ENCODE peak calls at places on chromosomes 3 and 15, in five cellular contexts. H, R, F, S and W are unnamed samples.

GRCh38 chr3:48591436-48591835 is 3.7 kb downstream of the COL7A1 start:
- DNase-seq in H (no peak), R (no peak), F (no peak), S (no peak), W (no peak)

GRCh38 chr15:59885832-59886231 is 118.3 kb upstream of the FOXB1 start:
- DNase-seq in H (peak), R (no peak), F (no peak), S (no peak), W (no peak)

GRCh38 chr3:77773084-77773483 is 733.2 kb downstream of the ROBO2 start:
- DNase-seq in H (no peak), R (no peak), F (no peak), S (no peak), W (no peak)

GRCh38 chr3:121957674-121958419 is 63.6 kb downstream of the SLC15A2 start:
- DNase-seq in H (no peak), R (no peak), F (peak), S (no peak), W (no peak)

GRCh38 chr15:80561500-80561899 is 133.6 kb upstream of the ABHD17C start:
- DNase-seq in H (peak), R (no peak), F (no peak), S (no peak), W (no peak)

GRCh38 chr15:67038721-67039120 is 26.7 kb upstream of the SMAD3 start:
- DNase-seq in H (no peak), R (no peak), F (no peak), S (no peak), W (no peak)

GRCh38 chr15:65827065-65827464 is 35.0 kb upstream of the DENND4A start:
- DNase-seq in H (no peak), R (no peak), F (no peak), S (no peak), W (no peak)

GRCh38 chr3:14810070-14810732 is 8.6 kb upstream of the FGD5 start:
- DNase-seq in H (peak), R (peak), F (no peak), S (no peak), W (peak)

GRCh38 chr15:89783111-89783860 is 7.2 kb downstream of the MESP2 start:
- DNase-seq in H (peak), R (no peak), F (no peak), S (peak), W (no peak)

GRCh38 chr3:18124501-18124900 is 300.6 kb downstream of the SATB1 start:
- DNase-seq in H (peak), R (no peak), F (no peak), S (no peak), W (no peak)

GRCh38 chr3:55191911-55192787 is 264.3 kb upstream of the LRTM1 start:
- DNase-seq in H (peak), R (no peak), F (no peak), S (no peak), W (no peak)

GRCh38 chr15:25250011-25250596 is 188.7 kb downstream of the UBE3A start:
- DNase-seq in H (no peak), R (peak), F (peak), S (peak), W (peak)

GRCh38 chr15:62135532-62136134 is 29.5 kb downstream of the C2CD4B start:
- DNase-seq in H (peak), R (peak), F (peak), S (no peak), W (no peak)

GRCh38 chr3:149620291-149621020 is 37.4 kb downstream of the WWTR1 start:
- DNase-seq in H (peak), R (no peak), F (no peak), S (no peak), W (no peak)

GRCh38 chr15:68417897-68418296 is 14.1 kb downstream of the ITGA11 start:
- DNase-seq in H (peak), R (peak), F (no peak), S (no peak), W (no peak)

GRCh38 chr15:38665586-38665985 is 101.0 kb upstream of the RASGRP1 start:
- DNase-seq in H (no peak), R (no peak), F (no peak), S (no peak), W (no peak)

GRCh38 chr3:117626577-117626976 is 917.0 kb downstream of the TUSC7 start:
- DNase-seq in H (no peak), R (no peak), F (no peak), S (no peak), W (no peak)

GRCh38 chr3:46923559-46924350 is 46.2 kb downstream of the PTH1R start:
- DNase-seq in H (peak), R (peak), F (peak), S (peak), W (peak)

DNA sequence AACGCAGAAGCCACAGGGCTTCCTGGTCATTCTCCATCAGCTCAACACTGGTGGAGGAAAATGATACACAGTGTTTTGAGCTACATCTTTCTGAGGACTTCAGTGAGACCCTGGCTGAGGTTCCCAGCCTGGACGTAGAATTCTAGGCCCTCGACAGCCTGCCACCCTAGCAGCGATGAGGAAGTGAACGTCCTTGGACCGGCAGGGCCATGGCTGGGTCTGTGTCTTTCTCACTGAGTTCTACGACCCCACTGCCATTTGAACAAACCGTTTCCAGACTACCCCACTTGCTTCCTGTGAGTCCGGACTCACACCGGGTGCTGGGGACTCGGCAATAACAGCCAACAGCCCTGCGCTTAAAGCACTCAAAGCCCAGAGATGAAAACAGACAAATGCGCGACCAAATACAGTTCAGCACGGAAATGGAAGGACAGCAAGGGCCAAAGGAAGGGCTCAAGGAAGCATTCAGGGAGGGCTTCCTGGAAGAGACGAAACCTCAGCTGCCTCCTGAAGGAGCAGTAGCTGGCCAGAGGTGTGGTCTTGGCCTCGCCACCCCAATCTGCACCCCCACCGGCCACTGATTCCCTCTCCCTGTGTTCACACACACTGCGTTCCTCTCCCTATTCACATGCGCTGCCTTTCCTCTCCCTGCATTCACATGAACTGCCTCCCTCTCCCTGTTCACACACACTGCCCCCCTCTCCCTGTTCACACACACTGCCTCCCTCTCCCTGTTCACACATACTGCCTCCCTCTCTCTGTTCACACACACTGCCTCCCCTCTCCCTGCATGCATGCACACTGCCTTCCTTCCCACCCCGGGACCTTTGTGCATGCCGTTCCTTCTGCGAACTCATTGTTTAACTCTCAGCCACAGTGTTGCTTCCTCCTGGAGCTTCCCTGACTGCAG is 136.3 kb upstream of the PRR20G start:
- DNase-seq in H (no peak), R (no peak), F (peak), S (no peak), W (no peak)
- H3K27ac ChIP-seq in H (no peak), R (no peak), F (no peak), S (no peak), W (no peak)

GRCh38 chr3:49869525-49870126 is at the start of gene CAMKV:
- DNase-seq in H (peak), R (no peak), F (no peak), S (no peak), W (no peak)
- H3K4me3 ChIP-seq in H (no peak), R (no peak), F (no peak), S (peak), W (peak)

DNA sequence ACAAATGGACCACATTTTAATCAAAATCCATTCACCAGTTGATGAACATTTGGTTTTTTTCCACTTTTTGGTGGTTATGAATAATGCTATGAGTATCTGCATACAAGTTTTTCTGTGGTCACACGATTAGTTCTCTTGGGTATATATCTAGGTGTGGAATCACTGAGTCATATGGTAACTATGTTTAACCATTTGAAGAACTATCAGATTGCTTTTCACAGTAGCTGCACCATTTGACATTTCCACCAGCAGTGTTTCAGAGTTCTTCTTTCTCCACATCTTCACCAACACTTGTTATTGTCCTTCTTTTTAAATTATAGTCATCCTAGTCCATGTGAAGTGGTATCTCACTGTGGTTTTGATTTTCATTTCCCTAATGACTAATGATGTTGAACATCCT is 33.3 kb upstream of the ATG7 start:
- DNase-seq in H (peak), R (no peak), F (no peak), S (no peak), W (no peak)
- H3K27ac ChIP-seq in H (peak), R (no peak), F (no peak), S (no peak), W (no peak)

GRCh38 chr3:51384730-51385473 is at the start of gene MANF:
- DNase-seq in H (peak), R (peak), F (peak), S (peak), W (peak)

GRCh38 chr3:51384145-51384729 is 854 bp upstream of the MANF start:
- DNase-seq in H (peak), R (peak), F (peak), S (no peak), W (no peak)

GRCh38 chr3:51382076-51382745 is 2.9 kb upstream of the MANF start:
- DNase-seq in H (no peak), R (no peak), F (no peak), S (peak), W (no peak)

GRCh38 chr3:51381333-51381705 is 3.8 kb upstream of the MANF start:
- DNase-seq in H (no peak), R (no peak), F (no peak), S (no peak), W (no peak)

DNA sequence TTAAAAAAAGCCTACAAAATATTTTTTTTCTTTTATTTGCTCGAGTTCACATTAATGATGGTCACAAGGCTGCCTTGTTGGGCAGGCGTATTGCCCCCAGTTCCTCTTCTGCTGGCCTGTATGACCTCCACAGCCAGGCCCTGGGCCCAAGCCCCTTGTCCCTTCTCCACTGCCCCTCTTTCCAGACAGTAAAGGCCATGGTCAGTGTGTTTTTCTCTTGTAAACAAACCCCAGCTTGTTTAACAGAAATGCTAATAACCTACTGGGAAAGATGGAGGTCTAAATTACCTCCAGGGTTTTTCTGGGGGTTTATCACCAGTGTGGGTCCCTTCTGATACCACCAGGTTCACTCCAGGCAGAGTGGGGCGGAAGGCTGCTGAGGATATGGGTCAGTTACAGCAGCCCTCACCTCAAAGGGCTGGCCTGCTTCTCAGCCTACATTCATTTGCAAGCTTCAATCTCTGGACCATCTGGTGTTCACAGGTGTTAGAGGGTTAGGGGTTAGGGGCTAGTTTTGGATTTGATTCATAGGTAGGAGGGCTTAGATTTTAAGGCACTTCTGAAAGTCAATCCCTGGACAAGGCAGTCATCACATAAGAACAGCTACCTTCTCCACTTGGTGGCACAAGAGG is 2.0 kb upstream of the MANF start:
- DNase-seq in H (no peak), R (no peak), F (no peak), S (no peak), W (no peak)
- H3K4me3 ChIP-seq in H (peak), R (no peak), F (no peak), S (no peak), W (no peak)

GRCh38 chr3:178297732-178298131 is 238.5 kb upstream of the KCNMB2 start:
- DNase-seq in H (no peak), R (no peak), F (no peak), S (no peak), W (no peak)
- H3K27ac ChIP-seq in H (no peak), R (no peak), F (no peak), S (no peak), W (no peak)